ENCODE peak calls at places on chromosomes 5 and 9, in seven cellular contexts. One of them, this sample, is unnamed.

GRCh38 chr5:132050661-132051371 is 9.6 kb upstream of the IL3 start:
- DNase-seq in CD4-positive, alpha-beta memory T cell: no peak
- DNase-seq in cardiac fibroblast: no peak
- DNase-seq in upper lobe of right lung: no peak
- DNase-seq in GM23248: no peak
- DNase-seq in AG10803: no peak
- DNase-seq in fibroblast of lung: no peak
- DNase-seq in this sample: no peak

GRCh38 chr5:178984145-178985072 is 10.7 kb downstream of the GRM6 start:
- DNase-seq in CD4-positive, alpha-beta memory T cell: no peak
- DNase-seq in cardiac fibroblast: no peak
- DNase-seq in upper lobe of right lung: no peak
- DNase-seq in GM23248: no peak
- DNase-seq in AG10803: no peak
- DNase-seq in fibroblast of lung: no peak
- DNase-seq in this sample: no peak

GRCh38 chr9:137262909-137263285 is 7.8 kb downstream of the NELFB start:
- DNase-seq in CD4-positive, alpha-beta memory T cell: no peak
- DNase-seq in cardiac fibroblast: no peak
- DNase-seq in upper lobe of right lung: peak
- DNase-seq in GM23248: no peak
- DNase-seq in AG10803: no peak
- DNase-seq in fibroblast of lung: no peak
- DNase-seq in this sample: no peak

GRCh38 chr9:35311891-35312639 is 150.3 kb downstream of the UNC13B start:
- DNase-seq in CD4-positive, alpha-beta memory T cell: no peak
- DNase-seq in cardiac fibroblast: no peak
- DNase-seq in upper lobe of right lung: no peak
- DNase-seq in GM23248: peak
- DNase-seq in AG10803: peak
- DNase-seq in fibroblast of lung: peak
- DNase-seq in this sample: no peak

GRCh38 chr5:142717582-142718215 is 31.8 kb upstream of the FGF1 start:
- DNase-seq in CD4-positive, alpha-beta memory T cell: peak
- DNase-seq in cardiac fibroblast: peak
- DNase-seq in upper lobe of right lung: no peak
- DNase-seq in GM23248: peak
- DNase-seq in AG10803: peak
- DNase-seq in fibroblast of lung: peak
- DNase-seq in this sample: no peak

GRCh38 chr5:113269023-113269997 is 165.5 kb downstream of the TSSK1B start:
- DNase-seq in CD4-positive, alpha-beta memory T cell: no peak
- DNase-seq in cardiac fibroblast: no peak
- DNase-seq in upper lobe of right lung: no peak
- DNase-seq in GM23248: no peak
- DNase-seq in AG10803: no peak
- DNase-seq in fibroblast of lung: no peak
- DNase-seq in this sample: no peak

GRCh38 chr5:13591621-13592020 is 352.9 kb downstream of the DNAH5 start:
- DNase-seq in CD4-positive, alpha-beta memory T cell: no peak
- DNase-seq in cardiac fibroblast: peak
- DNase-seq in upper lobe of right lung: no peak
- DNase-seq in GM23248: peak
- DNase-seq in AG10803: peak
- DNase-seq in fibroblast of lung: peak
- DNase-seq in this sample: no peak

GRCh38 chr9:128001411-128002298 is 20.9 kb upstream of the EEIG1 start:
- DNase-seq in CD4-positive, alpha-beta memory T cell: no peak
- DNase-seq in cardiac fibroblast: peak
- DNase-seq in upper lobe of right lung: no peak
- DNase-seq in GM23248: peak
- DNase-seq in AG10803: peak
- DNase-seq in fibroblast of lung: peak
- DNase-seq in this sample: no peak

GRCh38 chr5:9707766-9708462 is 77.8 kb upstream of the TAS2R1 start:
- DNase-seq in CD4-positive, alpha-beta memory T cell: no peak
- DNase-seq in cardiac fibroblast: no peak
- DNase-seq in upper lobe of right lung: no peak
- DNase-seq in GM23248: peak
- DNase-seq in AG10803: no peak
- DNase-seq in fibroblast of lung: no peak
- DNase-seq in this sample: no peak

GRCh38 chr9:114852050-114852594 is 46.3 kb upstream of the TNFSF15 start:
- DNase-seq in CD4-positive, alpha-beta memory T cell: no peak
- DNase-seq in cardiac fibroblast: peak
- DNase-seq in upper lobe of right lung: no peak
- DNase-seq in GM23248: peak
- DNase-seq in AG10803: peak
- DNase-seq in fibroblast of lung: peak
- DNase-seq in this sample: no peak

DNA sequence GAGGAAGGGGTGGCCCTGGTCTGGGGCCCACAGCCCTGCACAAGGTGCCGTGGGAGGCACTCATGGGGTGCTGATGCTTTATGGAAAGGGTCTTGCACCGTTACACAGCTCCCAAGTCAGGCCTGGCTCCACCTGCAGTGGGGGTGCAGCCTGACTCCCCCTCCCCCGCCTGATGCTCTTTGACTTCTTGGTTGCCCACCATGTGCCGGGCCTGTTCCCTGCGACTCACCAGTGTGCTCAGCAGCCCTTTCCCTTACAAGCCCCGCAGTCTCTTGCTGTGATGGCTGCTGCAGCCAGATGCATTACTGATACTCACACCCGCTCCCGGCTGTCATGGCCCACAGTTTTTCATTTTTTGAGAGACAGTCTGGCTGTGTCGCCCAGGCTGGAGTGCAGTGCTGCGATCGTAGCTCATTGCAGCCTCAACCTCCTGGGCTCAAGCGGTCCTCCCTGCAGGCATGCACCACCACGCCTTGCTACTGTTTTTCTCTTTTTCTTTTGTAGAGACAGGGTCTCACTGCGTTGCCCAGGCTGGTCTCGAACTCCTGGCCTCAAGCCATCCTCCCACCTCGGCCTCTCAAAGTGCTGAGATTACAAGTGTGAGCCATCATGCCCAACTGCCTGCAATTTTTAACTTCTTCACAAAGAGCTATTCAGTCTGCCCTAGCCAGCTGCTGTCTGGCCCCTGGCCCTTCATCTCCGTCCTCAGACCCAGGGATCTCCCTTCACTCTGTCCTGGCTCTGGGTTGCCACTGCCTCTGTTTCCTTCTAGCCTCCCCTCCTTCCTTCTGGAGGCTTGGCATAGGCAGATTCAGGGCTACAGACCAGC is 109.5 kb downstream of the RXRA start:
- DNase-seq in CD4-positive, alpha-beta memory T cell: no peak
- DNase-seq in cardiac fibroblast: no peak
- DNase-seq in upper lobe of right lung: no peak
- DNase-seq in GM23248: no peak
- DNase-seq in AG10803: no peak
- DNase-seq in fibroblast of lung: peak
- DNase-seq in this sample: no peak
- H3K4me3 ChIP-seq in CD4-positive, alpha-beta memory T cell: no peak
- H3K4me3 ChIP-seq in cardiac fibroblast: no peak
- H3K4me3 ChIP-seq in upper lobe of right lung: no peak
- H3K4me3 ChIP-seq in GM23248: no peak
- H3K4me3 ChIP-seq in AG10803: no peak
- H3K4me3 ChIP-seq in fibroblast of lung: no peak
- H3K4me3 ChIP-seq in this sample: no peak

GRCh38 chr5:166907314-166907713 is 1384.1 kb upstream of the WWC1 start:
- DNase-seq in CD4-positive, alpha-beta memory T cell: no peak
- DNase-seq in cardiac fibroblast: peak
- DNase-seq in upper lobe of right lung: no peak
- DNase-seq in GM23248: peak
- DNase-seq in AG10803: no peak
- DNase-seq in fibroblast of lung: peak
- DNase-seq in this sample: no peak
- H3K4me3 ChIP-seq in CD4-positive, alpha-beta memory T cell: no peak
- H3K4me3 ChIP-seq in cardiac fibroblast: no peak
- H3K4me3 ChIP-seq in upper lobe of right lung: no peak
- H3K4me3 ChIP-seq in GM23248: no peak
- H3K4me3 ChIP-seq in AG10803: no peak
- H3K4me3 ChIP-seq in fibroblast of lung: no peak
- H3K4me3 ChIP-seq in this sample: no peak

GRCh38 chr9:135701067-135701967 is 668 bp upstream of the KCNT1 start:
- DNase-seq in CD4-positive, alpha-beta memory T cell: no peak
- DNase-seq in cardiac fibroblast: no peak
- DNase-seq in upper lobe of right lung: no peak
- DNase-seq in GM23248: peak
- DNase-seq in AG10803: no peak
- DNase-seq in fibroblast of lung: no peak
- DNase-seq in this sample: no peak
- H3K4me3 ChIP-seq in CD4-positive, alpha-beta memory T cell: no peak
- H3K4me3 ChIP-seq in cardiac fibroblast: no peak
- H3K4me3 ChIP-seq in upper lobe of right lung: no peak
- H3K4me3 ChIP-seq in GM23248: no peak
- H3K4me3 ChIP-seq in AG10803: no peak
- H3K4me3 ChIP-seq in fibroblast of lung: no peak
- H3K4me3 ChIP-seq in this sample: no peak

DNA sequence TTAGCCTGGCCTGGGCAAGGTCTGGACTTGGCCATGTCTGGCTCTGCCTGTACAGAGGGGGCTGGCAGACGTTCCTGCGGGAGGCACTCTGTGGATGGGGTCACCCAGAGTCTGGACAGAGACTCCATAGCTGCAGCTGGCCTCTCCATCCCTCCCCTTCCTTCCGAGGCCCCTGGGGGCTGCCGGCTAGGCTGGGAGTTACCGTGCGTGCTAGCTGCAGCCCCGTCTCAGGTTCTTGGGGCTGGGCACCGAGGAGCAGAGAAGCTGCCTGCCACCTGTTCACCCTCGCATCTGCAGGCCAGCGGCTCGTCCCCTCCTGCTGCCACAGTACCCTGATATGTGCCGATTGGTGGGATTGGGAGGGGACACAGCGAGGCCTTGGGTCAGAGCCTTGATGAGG is 63.4 kb downstream of the RXRA start:
- DNase-seq in CD4-positive, alpha-beta memory T cell: no peak
- DNase-seq in cardiac fibroblast: no peak
- DNase-seq in upper lobe of right lung: no peak
- DNase-seq in GM23248: no peak
- DNase-seq in AG10803: no peak
- DNase-seq in fibroblast of lung: no peak
- DNase-seq in this sample: no peak
- H3K4me3 ChIP-seq in CD4-positive, alpha-beta memory T cell: no peak
- H3K4me3 ChIP-seq in cardiac fibroblast: no peak
- H3K4me3 ChIP-seq in upper lobe of right lung: no peak
- H3K4me3 ChIP-seq in GM23248: no peak
- H3K4me3 ChIP-seq in AG10803: no peak
- H3K4me3 ChIP-seq in fibroblast of lung: no peak
- H3K4me3 ChIP-seq in this sample: no peak

GRCh38 chr5:139304391-139305324 is 11.1 kb downstream of the MATR3 start:
- DNase-seq in CD4-positive, alpha-beta memory T cell: no peak
- DNase-seq in cardiac fibroblast: no peak
- DNase-seq in upper lobe of right lung: no peak
- DNase-seq in GM23248: no peak
- DNase-seq in AG10803: no peak
- DNase-seq in fibroblast of lung: no peak
- DNase-seq in this sample: no peak
- H3K4me3 ChIP-seq in CD4-positive, alpha-beta memory T cell: no peak
- H3K4me3 ChIP-seq in cardiac fibroblast: no peak
- H3K4me3 ChIP-seq in upper lobe of right lung: no peak
- H3K4me3 ChIP-seq in GM23248: no peak
- H3K4me3 ChIP-seq in AG10803: no peak
- H3K4me3 ChIP-seq in fibroblast of lung: no peak
- H3K4me3 ChIP-seq in this sample: no peak

GRCh38 chr9:134366223-134367031 is 40.2 kb downstream of the RXRA start:
- DNase-seq in CD4-positive, alpha-beta memory T cell: no peak
- DNase-seq in cardiac fibroblast: peak
- DNase-seq in upper lobe of right lung: peak
- DNase-seq in GM23248: peak
- DNase-seq in AG10803: peak
- DNase-seq in fibroblast of lung: peak
- DNase-seq in this sample: no peak
- H3K4me3 ChIP-seq in CD4-positive, alpha-beta memory T cell: no peak
- H3K4me3 ChIP-seq in cardiac fibroblast: no peak
- H3K4me3 ChIP-seq in upper lobe of right lung: no peak
- H3K4me3 ChIP-seq in GM23248: peak
- H3K4me3 ChIP-seq in AG10803: peak
- H3K4me3 ChIP-seq in fibroblast of lung: no peak
- H3K4me3 ChIP-seq in this sample: no peak

GRCh38 chr5:40988761-40989510 is 79.6 kb downstream of the C7 start:
- DNase-seq in CD4-positive, alpha-beta memory T cell: no peak
- DNase-seq in cardiac fibroblast: no peak
- DNase-seq in upper lobe of right lung: no peak
- DNase-seq in GM23248: no peak
- DNase-seq in AG10803: no peak
- DNase-seq in fibroblast of lung: no peak
- DNase-seq in this sample: no peak

GRCh38 chr5:40987349-40987748 is 78.1 kb downstream of the C7 start:
- DNase-seq in CD4-positive, alpha-beta memory T cell: no peak
- DNase-seq in cardiac fibroblast: no peak
- DNase-seq in upper lobe of right lung: no peak
- DNase-seq in GM23248: no peak
- DNase-seq in AG10803: no peak
- DNase-seq in fibroblast of lung: no peak
- DNase-seq in this sample: no peak

GRCh38 chr5:40991981-40992559 is 79.1 kb downstream of the MROH2B start:
- DNase-seq in CD4-positive, alpha-beta memory T cell: no peak
- DNase-seq in cardiac fibroblast: no peak
- DNase-seq in upper lobe of right lung: no peak
- DNase-seq in GM23248: no peak
- DNase-seq in AG10803: no peak
- DNase-seq in fibroblast of lung: no peak
- DNase-seq in this sample: no peak

GRCh38 chr5:40995816-40996586 is 75.1 kb downstream of the MROH2B start:
- DNase-seq in CD4-positive, alpha-beta memory T cell: no peak
- DNase-seq in cardiac fibroblast: peak
- DNase-seq in upper lobe of right lung: no peak
- DNase-seq in GM23248: no peak
- DNase-seq in AG10803: no peak
- DNase-seq in fibroblast of lung: no peak
- DNase-seq in this sample: no peak

DNA sequence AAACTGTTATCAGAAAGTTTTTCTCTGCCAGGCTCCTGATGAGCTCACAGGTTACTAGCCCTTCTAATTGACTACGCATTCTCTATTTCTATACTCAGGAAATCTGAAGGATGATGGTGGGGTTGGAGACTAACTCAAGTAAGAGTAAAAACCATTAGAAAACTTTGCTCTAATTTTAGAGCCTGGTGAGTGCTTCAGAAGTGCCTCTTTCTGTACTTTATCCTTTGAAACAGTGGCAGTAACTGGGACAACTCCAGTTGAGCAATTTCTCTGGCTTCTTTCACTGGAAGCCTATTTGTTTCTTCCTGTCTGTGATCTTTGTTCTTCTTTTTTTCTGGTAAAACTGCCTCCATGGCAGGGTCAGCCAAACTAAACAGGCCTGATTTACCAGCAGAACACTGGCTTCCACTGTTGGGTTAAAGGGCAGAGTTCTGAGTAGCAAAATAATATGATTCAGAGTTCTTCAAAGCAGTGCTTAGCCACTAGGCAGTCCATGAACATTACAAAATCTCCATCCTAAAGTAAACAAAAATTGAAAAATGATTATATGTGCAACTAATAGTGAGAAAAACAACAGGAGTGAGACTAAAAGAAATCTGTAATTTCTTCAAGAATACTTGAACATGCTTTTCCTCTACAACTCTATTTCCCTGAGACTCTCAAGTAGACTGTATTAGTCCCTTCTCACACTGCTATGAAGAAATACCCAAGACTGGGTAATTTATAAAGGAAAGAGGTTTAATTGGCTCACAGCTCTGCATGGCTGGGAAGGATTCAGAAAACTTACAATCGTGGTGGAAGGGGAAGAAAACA is 79.8 kb downstream of the MROH2B start:
- DNase-seq in CD4-positive, alpha-beta memory T cell: no peak
- DNase-seq in cardiac fibroblast: peak
- DNase-seq in upper lobe of right lung: no peak
- DNase-seq in GM23248: peak
- DNase-seq in AG10803: no peak
- DNase-seq in fibroblast of lung: peak
- DNase-seq in this sample: no peak
- H3K4me3 ChIP-seq in CD4-positive, alpha-beta memory T cell: no peak
- H3K4me3 ChIP-seq in cardiac fibroblast: no peak
- H3K4me3 ChIP-seq in upper lobe of right lung: no peak
- H3K4me3 ChIP-seq in GM23248: no peak
- H3K4me3 ChIP-seq in AG10803: no peak
- H3K4me3 ChIP-seq in fibroblast of lung: no peak
- H3K4me3 ChIP-seq in this sample: no peak

This sample was measured in Panc1.